ENCODE peak calls at places on chromosomes 11 and 22, in four cellular contexts. L, T, O and S are unnamed samples.

GRCh38 chr11:19294444-19294843 is 53.7 kb upstream of the E2F8 start:
- DNase-seq in L (no peak), T (no peak), O (no peak), S (no peak)

GRCh38 chr22:24805790-24806662 is at the start of gene SGSM1:
- DNase-seq in L (peak), T (peak), O (peak), S (peak)

GRCh38 chr11:9601041-9601875 is 27.8 kb downstream of the WEE1 start:
- DNase-seq in L (peak), T (no peak), O (peak), S (no peak)

GRCh38 chr11:33802414-33802950 is 28.2 kb upstream of the FBXO3 start:
- DNase-seq in L (peak), T (no peak), O (peak), S (peak)

GRCh38 chr22:48175721-48176120 is 1413.3 kb downstream of the TBC1D22A start:
- DNase-seq in L (no peak), T (no peak), O (no peak), S (no peak)

GRCh38 chr11:62708423-62709261 is 1.2 kb downstream of the GNG3 start:
- DNase-seq in L (no peak), T (peak), O (no peak), S (peak)

GRCh38 chr11:123799438-123799837 is 6.7 kb downstream of the OR6M1 start:
- DNase-seq in L (no peak), T (no peak), O (no peak), S (no peak)

GRCh38 chr22:44365832-44366231 is 53.1 kb upstream of the SHISAL1 start:
- DNase-seq in L (no peak), T (peak), O (no peak), S (no peak)

GRCh38 chr11:83459802-83460201 is 173.6 kb upstream of the CCDC90B start:
- DNase-seq in L (no peak), T (no peak), O (no peak), S (no peak)

GRCh38 chr11:76313913-76314740 is 66.8 kb downstream of the THAP12 start:
- DNase-seq in L (peak), T (no peak), O (no peak), S (peak)

GRCh38 chr22:17199131-17199731 is 20.0 kb downstream of the ADA2 start:
- DNase-seq in L (peak), T (peak), O (no peak), S (no peak)

GRCh38 chr11:41947392-41947791 is 487.9 kb upstream of the LRRC4C start:
- DNase-seq in L (no peak), T (no peak), O (no peak), S (no peak)

GRCh38 chr11:8597182-8597581 is 3.2 kb upstream of the STK33 start:
- DNase-seq in L (peak), T (no peak), O (no peak), S (no peak)

GRCh38 chr11:65112551-65113360 is 1.1 kb downstream of the TM7SF2 start:
- DNase-seq in L (no peak), T (peak), O (no peak), S (peak)

GRCh38 chr11:133078012-133078411 is 454.3 kb downstream of the OPCML start:
- DNase-seq in L (no peak), T (no peak), O (no peak), S (no peak)

GRCh38 chr22:37892566-37893338 is 13.3 kb upstream of the MICALL1 start:
- DNase-seq in L (peak), T (no peak), O (peak), S (no peak)